ENCODE peak calls at places on chromosomes 2 and 18, in seven cellular contexts. L, E, H, Y, B, F and V are unnamed samples.

GRCh38 chr2:197626965-197627629 is 48.3 kb downstream of the RFTN2 start:
- DNase-seq in L (no peak), E (no peak), B (no peak), Y (no peak), H (no peak), F (no peak), V (no peak)

GRCh38 chr2:190467575-190468083 is 59.5 kb downstream of the MFSD6 start:
- DNase-seq in F (no peak), E (no peak), H (peak; percentile 51), L (no peak), Y (peak; percentile 61), B (no peak), V (peak; percentile 25)

GRCh38 chr18:52992041-52992440 is 652.0 kb downstream of the DCC start:
- DNase-seq in E (no peak), H (peak; percentile 0), L (no peak), Y (no peak), F (no peak), B (no peak), V (peak; percentile 5)

GRCh38 chr2:152134488-152135280 is 35.8 kb upstream of the CACNB4 start:
- DNase-seq in L (no peak), H (peak; percentile 69), Y (peak; percentile 29), F (no peak), E (no peak), B (no peak), V (peak; percentile 4)

GRCh38 chr2:163345795-163346573 is 389.8 kb downstream of the FIGN start:
- DNase-seq in L (no peak), F (peak; percentile 85), B (no peak), Y (peak; percentile 64), E (peak; percentile 5), H (peak; percentile 77), V (peak; percentile 64)

GRCh38 chr2:10120938-10121574 is 1.5 kb upstream of the RRM2 start:
- DNase-seq in L (no peak), F (peak; percentile 56), E (no peak), H (peak; percentile 45), Y (peak; percentile 44), B (no peak), V (peak; percentile 36)

GRCh38 chr2:216653931-216654365 is 20.7 kb downstream of the IGFBP2 start:
- DNase-seq in Y (peak; percentile 81), H (peak; percentile 91), L (no peak), E (no peak), B (no peak), F (no peak), V (no peak)

GRCh38 chr2:174341301-174341994 is 6.7 kb downstream of the SP9 start:
- DNase-seq in L (peak; percentile 75), B (peak; percentile 78), H (peak; percentile 86), Y (peak; percentile 92), F (peak; percentile 93), E (peak; percentile 83), V (peak; percentile 83)

GRCh38 chr2:37181726-37182684 is 6.5 kb downstream of the SULT6B1 start:
- DNase-seq in Y (peak; percentile 8), B (no peak), F (no peak), L (no peak), H (no peak), E (no peak), V (no peak)

GRCh38 chr2:172438064-172438421 is 10.7 kb downstream of the ITGA6 start:
- DNase-seq in E (no peak), B (no peak), F (peak; percentile 39), H (no peak), L (no peak), Y (no peak), V (peak; percentile 76)
- H3K4me3 ChIP-seq in E (no peak overlapping the region), B (no peak overlapping the region), F (peak overlapping the region; percentile 35), H (no peak overlapping the region), L (peak overlapping the region; percentile 7), Y (no peak overlapping the region), V (no peak overlapping the region)

GRCh38 chr2:88307817-88308216 is 137.7 kb downstream of the THNSL2 start:
- DNase-seq in F (peak; percentile 50), Y (no peak), B (no peak), E (peak; percentile 6), L (no peak), H (peak; percentile 10), V (peak; percentile 44)
- TF ChIP-seq CTCF in F (peak; percentile 71), Y (peak; percentile 42), B (no peak), E (peak; percentile 43), L (no peak), H (peak; percentile 42), V (peak; percentile 38)

DNA sequence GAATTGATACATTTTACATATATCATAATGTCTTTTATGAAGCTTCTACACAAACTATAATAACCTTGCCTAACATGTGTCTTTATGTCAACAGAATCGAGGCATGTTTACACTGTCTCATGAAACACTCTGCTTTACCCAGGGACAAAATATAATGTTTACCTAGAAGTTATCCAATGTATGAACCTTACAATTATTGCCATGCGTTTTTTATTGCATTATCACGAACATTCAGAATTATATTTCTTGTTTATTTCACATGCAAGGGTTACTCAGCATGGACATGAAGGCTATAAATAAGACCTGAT is 19.8 kb downstream of the LONRF2 start:
- DNase-seq in Y (no peak), F (no peak), H (no peak), L (no peak), E (no peak), B (no peak), V (no peak)
- H3K4me3 ChIP-seq in Y (no peak overlapping the region), F (no peak overlapping the region), H (no peak overlapping the region), L (no peak overlapping the region), E (no peak overlapping the region), B (no peak overlapping the region), V (no peak overlapping the region)

DNA sequence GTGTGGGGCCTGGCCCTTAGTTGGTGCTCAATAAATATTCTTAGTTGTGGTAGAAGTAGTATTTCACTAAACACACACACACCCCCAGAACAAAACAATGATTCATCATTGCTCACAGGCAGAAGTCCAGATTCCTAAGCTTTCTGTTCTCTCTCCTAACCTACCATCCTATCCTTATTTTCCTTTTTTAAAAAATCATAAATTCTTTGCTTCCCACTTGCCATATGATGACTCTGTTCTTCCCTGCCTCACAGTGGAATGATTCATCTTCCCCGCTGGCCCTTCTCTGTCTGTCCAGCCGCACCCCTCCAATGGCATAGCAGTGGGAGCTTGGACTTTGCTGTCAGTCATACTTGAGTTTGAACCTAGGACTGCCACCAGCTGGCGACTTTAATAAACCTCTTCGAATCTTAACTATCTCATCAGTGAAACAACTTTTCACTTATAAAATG is 5.2 kb downstream of the EML6 start:
- DNase-seq in L (no peak), Y (peak; percentile 84), B (no peak), H (peak; percentile 75), E (no peak), F (peak; percentile 95), V (peak; percentile 78)
- TF ChIP-seq CTCF in L (no peak), Y (peak; percentile 2), B (no peak), H (peak; percentile 19), E (no peak), F (peak; percentile 63), V (no peak)

GRCh38 chr2:240251848-240252190 is 111.4 kb upstream of the OTOS start:
- DNase-seq in B (no peak), F (no peak), E (no peak), L (no peak), H (no peak), Y (no peak), V (no peak)
- H3K4me3 ChIP-seq in B (no peak overlapping the region), F (peak overlapping the region; percentile 60), E (no peak overlapping the region), L (no peak overlapping the region), H (no peak overlapping the region), Y (no peak overlapping the region), V (no peak overlapping the region)

DNA sequence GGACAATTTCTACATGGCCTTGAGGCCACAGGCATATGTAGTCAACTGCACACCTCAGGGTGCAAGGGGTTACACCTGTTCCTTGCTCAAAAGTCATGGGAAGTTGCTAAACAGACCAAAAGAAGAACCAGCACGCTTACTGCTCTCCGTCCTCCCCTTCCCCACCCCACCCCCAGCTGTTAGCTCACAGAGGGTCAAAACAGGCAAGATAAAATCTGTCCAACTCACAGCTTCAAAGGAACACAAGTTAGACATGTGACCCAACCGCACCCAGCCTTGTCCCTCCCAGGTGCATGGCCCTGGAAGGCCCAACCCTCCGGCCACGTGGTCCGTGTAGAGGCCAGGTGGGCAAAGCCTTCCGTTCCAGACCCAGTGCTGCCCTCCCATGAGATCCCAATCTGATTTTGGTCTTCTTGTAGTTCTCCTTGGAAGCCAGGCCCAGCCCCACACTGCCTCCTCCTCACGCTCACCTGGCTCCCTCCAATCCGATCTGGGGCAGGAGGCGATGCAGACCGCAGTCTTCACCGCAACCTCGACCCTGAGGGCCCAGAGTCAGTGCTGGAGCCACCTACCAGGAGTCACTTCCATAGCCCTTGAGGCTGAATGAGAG is 14.5 kb upstream of the ASPRV1 start:
- DNase-seq in L (no peak), B (no peak), F (no peak), H (no peak), Y (no peak), E (no peak), V (no peak)
- TF ChIP-seq CTCF in L (no peak), B (no peak), F (no peak), H (no peak), Y (no peak), E (no peak), V (no peak)

GRCh38 chr2:218284106-218284811 is 8.0 kb downstream of the TMBIM1 start:
- DNase-seq in H (peak; percentile 87), Y (peak; percentile 71), E (no peak), B (no peak), L (no peak), F (peak; percentile 89), V (peak; percentile 90)

GRCh38 chr2:218281449-218281848 is 10.9 kb downstream of the TMBIM1 start:
- DNase-seq in H (no peak), B (peak; percentile 62), E (no peak), F (peak; percentile 42), Y (peak; percentile 20), L (no peak), V (peak; percentile 67)

GRCh38 chr2:218286570-218287459 is 5.5 kb downstream of the TMBIM1 start:
- DNase-seq in F (peak; percentile 96), B (peak; percentile 83), E (peak; percentile 96), H (peak; percentile 98), Y (peak; percentile 95), L (peak; percentile 93), V (peak; percentile 98)

GRCh38 chr2:218282173-218282991 is 9.9 kb downstream of the TMBIM1 start:
- DNase-seq in F (peak; percentile 96), H (no peak), Y (peak; percentile 27), L (no peak), E (peak; percentile 41), B (peak; percentile 90), V (peak; percentile 94)

GRCh38 chr2:218285604-218286003 is 6.7 kb downstream of the TMBIM1 start:
- DNase-seq in L (no peak), Y (peak; percentile 43), F (peak; percentile 52), B (peak; percentile 89), E (peak; percentile 76), H (no peak), V (peak; percentile 72)
- H3K4me3 ChIP-seq in L (peak overlapping the region; percentile 53), Y (no peak overlapping the region), F (peak overlapping the region; percentile 56), B (peak overlapping the region; percentile 36), E (peak overlapping the region; percentile 35), H (no peak overlapping the region), V (peak overlapping the region; percentile 54)